ENCODE peak calls at places on chromosomes 5 and 9, in ten cellular contexts. M is Calu3; J is neural crest cell; U is foreskin fibroblast; V is naive thymus-derived CD8-positive, alpha-beta T cell; T is NCI-H345; C is brain microvascular endothelial cell; W is HuH-7.5; S is endothelial cell; K is amniotic stem cell. N is an unnamed sample.

GRCh38 chr5:154395407-154396106 is 50.2 kb upstream of the SAP30L start:
- DNase-seq in T (peak; percentile 68), W (no peak), M (peak; percentile 80), S (no peak), U (peak; percentile 51), C (no peak), J (no peak), K (no peak), V (no peak), N (no peak)

GRCh38 chr9:88978034-88978433 is 13.2 kb upstream of the S1PR3 start:
- DNase-seq in C (no peak), U (no peak), S (no peak), M (no peak), W (no peak), K (no peak), J (no peak), T (no peak), V (no peak), N (no peak)

GRCh38 chr5:71865202-71865601 is 146.1 kb downstream of the CARTPT start:
- DNase-seq in C (peak; percentile 54), U (peak; percentile 67), W (no peak), K (no peak), V (no peak), T (peak; percentile 25), M (no peak), S (no peak), J (no peak), N (peak; percentile 81)

GRCh38 chr5:125326114-125326513 is 579.7 kb upstream of the ZNF608 start:
- DNase-seq in T (peak; percentile 83), C (peak; percentile 91), S (no peak), K (peak; percentile 79), J (no peak), U (peak; percentile 95), M (peak; percentile 32), W (no peak), V (no peak), N (peak; percentile 77)

GRCh38 chr5:19891658-19892057 is 96.3 kb downstream of the CDH18 start:
- DNase-seq in S (no peak), C (peak; percentile 3), M (no peak), K (no peak), J (no peak), W (no peak), V (no peak), U (peak; percentile 76), T (no peak), N (peak; percentile 60)

GRCh38 chr9:135134253-135135028 is 47.0 kb downstream of the OLFM1 start:
- DNase-seq in U (no peak), K (no peak), S (no peak), V (no peak), C (no peak), J (no peak), W (no peak), M (peak; percentile 2), T (peak; percentile 83), N (no peak)

GRCh38 chr5:151183451-151184245 is 26.1 kb upstream of the ANXA6 start:
- DNase-seq in T (no peak), M (no peak), S (no peak), V (no peak), C (no peak), U (peak; percentile 35), W (no peak), J (no peak), K (no peak), N (peak; percentile 28)

GRCh38 chr9:131277673-131278420 is 1.5 kb upstream of the FAM78A start:
- DNase-seq in C (peak; percentile 67), T (peak; percentile 87), W (peak; percentile 100), U (peak; percentile 88), V (peak; percentile 73), K (peak; percentile 72), M (peak; percentile 45), J (peak; percentile 68), S (peak; percentile 79), N (peak; percentile 88)

GRCh38 chr5:108521841-108522506 is 140.1 kb upstream of the FBXL17 start:
- DNase-seq in V (peak; percentile 12), T (peak; percentile 33), W (no peak), S (peak; percentile 62), K (peak; percentile 35), U (peak; percentile 78), J (peak; percentile 47), C (peak; percentile 67), M (peak; percentile 68), N (peak; percentile 73)

N was measured in GM23248.